ENCODE peak calls at places on chromosomes 2 and 18, in ten cellular contexts. One of them, this sample, is unnamed.

GRCh38 chr18:28767201-28767600 is 590.3 kb upstream of the CDH2 start:
- DNase-seq in body of pancreas: no peak
- DNase-seq in psoas muscle: no peak
- DNase-seq in PC-9: no peak
- DNase-seq in suprapubic skin: no peak
- DNase-seq in SK-N-SH: no peak
- DNase-seq in heart right ventricle: no peak
- DNase-seq in CD4-positive, alpha-beta memory T cell: no peak
- DNase-seq in caudate nucleus: no peak
- DNase-seq in upper lobe of right lung: no peak
- DNase-seq in this sample: no peak

GRCh38 chr2:208175069-208175842 is 11.9 kb upstream of the CRYGA start:
- DNase-seq in body of pancreas: peak
- DNase-seq in psoas muscle: peak
- DNase-seq in PC-9: peak
- DNase-seq in suprapubic skin: peak
- DNase-seq in SK-N-SH: peak
- DNase-seq in heart right ventricle: peak
- DNase-seq in CD4-positive, alpha-beta memory T cell: peak
- DNase-seq in caudate nucleus: peak
- DNase-seq in upper lobe of right lung: no peak
- DNase-seq in this sample: peak

GRCh38 chr2:168455692-168456525 is at the start of gene CERS6:
- DNase-seq in body of pancreas: peak
- DNase-seq in psoas muscle: peak
- DNase-seq in PC-9: peak
- DNase-seq in suprapubic skin: peak
- DNase-seq in SK-N-SH: peak
- DNase-seq in heart right ventricle: peak
- DNase-seq in CD4-positive, alpha-beta memory T cell: peak
- DNase-seq in caudate nucleus: peak
- DNase-seq in upper lobe of right lung: peak
- DNase-seq in this sample: peak

GRCh38 chr2:98519156-98519555 is 74.5 kb downstream of the INPP4A start:
- DNase-seq in body of pancreas: peak
- DNase-seq in psoas muscle: no peak
- DNase-seq in PC-9: no peak
- DNase-seq in suprapubic skin: no peak
- DNase-seq in SK-N-SH: no peak
- DNase-seq in heart right ventricle: no peak
- DNase-seq in CD4-positive, alpha-beta memory T cell: no peak
- DNase-seq in caudate nucleus: peak
- DNase-seq in upper lobe of right lung: no peak
- DNase-seq in this sample: no peak

GRCh38 chr2:133602538-133602937 is 34.3 kb upstream of the NCKAP5 start:
- DNase-seq in body of pancreas: no peak
- DNase-seq in psoas muscle: no peak
- DNase-seq in PC-9: no peak
- DNase-seq in suprapubic skin: no peak
- DNase-seq in SK-N-SH: no peak
- DNase-seq in heart right ventricle: no peak
- DNase-seq in CD4-positive, alpha-beta memory T cell: no peak
- DNase-seq in caudate nucleus: no peak
- DNase-seq in upper lobe of right lung: no peak
- DNase-seq in this sample: peak

GRCh38 chr2:102166189-102166845 is 20.5 kb upstream of the IL1RL2 start:
- DNase-seq in body of pancreas: peak
- DNase-seq in psoas muscle: no peak
- DNase-seq in PC-9: no peak
- DNase-seq in suprapubic skin: no peak
- DNase-seq in SK-N-SH: no peak
- DNase-seq in heart right ventricle: no peak
- DNase-seq in CD4-positive, alpha-beta memory T cell: no peak
- DNase-seq in caudate nucleus: no peak
- DNase-seq in upper lobe of right lung: no peak
- DNase-seq in this sample: no peak

GRCh38 chr2:169933124-169933711 is 106.0 kb downstream of the UBR3 start:
- DNase-seq in body of pancreas: no peak
- DNase-seq in psoas muscle: no peak
- DNase-seq in PC-9: no peak
- DNase-seq in suprapubic skin: no peak
- DNase-seq in SK-N-SH: peak
- DNase-seq in heart right ventricle: no peak
- DNase-seq in CD4-positive, alpha-beta memory T cell: no peak
- DNase-seq in caudate nucleus: no peak
- DNase-seq in upper lobe of right lung: no peak
- DNase-seq in this sample: no peak

GRCh38 chr2:215652432-215652831 is 216.6 kb upstream of the FN1 start:
- DNase-seq in body of pancreas: no peak
- DNase-seq in psoas muscle: no peak
- DNase-seq in PC-9: no peak
- DNase-seq in suprapubic skin: no peak
- DNase-seq in SK-N-SH: no peak
- DNase-seq in heart right ventricle: no peak
- DNase-seq in CD4-positive, alpha-beta memory T cell: no peak
- DNase-seq in caudate nucleus: no peak
- DNase-seq in upper lobe of right lung: no peak
- DNase-seq in this sample: no peak

GRCh38 chr2:164896226-164896625 is 54.6 kb upstream of the COBLL1 start:
- DNase-seq in body of pancreas: no peak
- DNase-seq in psoas muscle: no peak
- DNase-seq in PC-9: no peak
- DNase-seq in suprapubic skin: no peak
- DNase-seq in SK-N-SH: no peak
- DNase-seq in heart right ventricle: no peak
- DNase-seq in CD4-positive, alpha-beta memory T cell: no peak
- DNase-seq in caudate nucleus: no peak
- DNase-seq in upper lobe of right lung: no peak
- DNase-seq in this sample: no peak

GRCh38 chr2:191301971-191302370 is 56.8 kb downstream of the MYO1B start:
- DNase-seq in body of pancreas: no peak
- DNase-seq in psoas muscle: no peak
- DNase-seq in PC-9: no peak
- DNase-seq in suprapubic skin: no peak
- DNase-seq in SK-N-SH: no peak
- DNase-seq in heart right ventricle: no peak
- DNase-seq in CD4-positive, alpha-beta memory T cell: no peak
- DNase-seq in caudate nucleus: no peak
- DNase-seq in upper lobe of right lung: no peak
- DNase-seq in this sample: no peak

GRCh38 chr2:191299009-191299408 is 53.8 kb downstream of the MYO1B start:
- DNase-seq in body of pancreas: no peak
- DNase-seq in psoas muscle: no peak
- DNase-seq in PC-9: no peak
- DNase-seq in suprapubic skin: no peak
- DNase-seq in SK-N-SH: no peak
- DNase-seq in heart right ventricle: no peak
- DNase-seq in CD4-positive, alpha-beta memory T cell: no peak
- DNase-seq in caudate nucleus: no peak
- DNase-seq in upper lobe of right lung: no peak
- DNase-seq in this sample: no peak

GRCh38 chr2:191302459-191303155 is 57.4 kb downstream of the MYO1B start:
- DNase-seq in body of pancreas: no peak
- DNase-seq in psoas muscle: no peak
- DNase-seq in PC-9: peak
- DNase-seq in suprapubic skin: no peak
- DNase-seq in SK-N-SH: peak
- DNase-seq in heart right ventricle: no peak
- DNase-seq in CD4-positive, alpha-beta memory T cell: no peak
- DNase-seq in caudate nucleus: no peak
- DNase-seq in upper lobe of right lung: no peak
- DNase-seq in this sample: no peak

GRCh38 chr2:191298306-191298705 is 53.1 kb downstream of the MYO1B start:
- DNase-seq in body of pancreas: no peak
- DNase-seq in psoas muscle: no peak
- DNase-seq in PC-9: no peak
- DNase-seq in suprapubic skin: no peak
- DNase-seq in SK-N-SH: no peak
- DNase-seq in heart right ventricle: no peak
- DNase-seq in CD4-positive, alpha-beta memory T cell: no peak
- DNase-seq in caudate nucleus: no peak
- DNase-seq in upper lobe of right lung: no peak
- DNase-seq in this sample: no peak

GRCh38 chr2:191299866-191300265 is 54.7 kb downstream of the MYO1B start:
- DNase-seq in body of pancreas: no peak
- DNase-seq in psoas muscle: no peak
- DNase-seq in PC-9: no peak
- DNase-seq in suprapubic skin: no peak
- DNase-seq in SK-N-SH: no peak
- DNase-seq in heart right ventricle: no peak
- DNase-seq in CD4-positive, alpha-beta memory T cell: no peak
- DNase-seq in caudate nucleus: no peak
- DNase-seq in upper lobe of right lung: no peak
- DNase-seq in this sample: no peak
- H3K27ac ChIP-seq in body of pancreas: no peak
- H3K27ac ChIP-seq in psoas muscle: no peak
- H3K27ac ChIP-seq in PC-9: no peak
- H3K27ac ChIP-seq in suprapubic skin: no peak
- H3K27ac ChIP-seq in SK-N-SH: no peak
- H3K27ac ChIP-seq in heart right ventricle: no peak
- H3K27ac ChIP-seq in CD4-positive, alpha-beta memory T cell: no peak
- H3K27ac ChIP-seq in caudate nucleus: no peak
- H3K27ac ChIP-seq in upper lobe of right lung: no peak
- H3K27ac ChIP-seq in this sample: no peak

DNA sequence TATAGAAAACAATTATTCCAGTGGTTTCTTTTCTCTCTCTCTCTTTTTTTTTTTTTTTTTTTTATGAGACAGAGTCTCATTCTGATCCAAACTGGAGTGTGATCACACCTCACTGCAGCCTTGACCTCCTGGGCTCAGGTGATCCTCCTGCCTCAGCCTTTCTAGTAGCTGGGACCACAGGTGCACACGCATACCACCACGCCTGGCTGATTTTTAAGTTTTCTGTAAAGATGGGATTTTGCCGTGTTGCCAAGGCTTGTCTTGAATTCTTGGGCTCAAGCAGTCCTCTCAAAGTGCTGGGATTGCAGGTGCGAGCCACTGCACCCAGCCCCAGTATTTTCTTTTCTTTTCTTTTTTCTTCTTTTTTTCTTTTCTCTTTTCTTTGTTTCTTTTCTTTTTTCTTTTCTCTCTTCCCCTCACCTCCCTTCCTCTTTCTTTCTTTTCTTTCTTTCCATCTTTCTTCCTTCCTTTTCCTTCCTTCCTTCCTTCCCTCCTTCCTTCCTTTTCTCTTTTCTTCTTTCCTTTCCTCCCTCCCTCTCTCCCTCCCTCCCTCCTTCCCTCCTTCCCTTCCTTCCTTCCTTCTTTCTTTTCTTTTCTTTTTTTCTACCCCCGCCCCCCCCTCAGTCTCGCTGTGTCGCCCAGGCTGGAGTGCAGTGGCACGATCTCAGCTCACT is 76.9 kb downstream of the ZNF532 start:
- DNase-seq in body of pancreas: no peak
- DNase-seq in psoas muscle: no peak
- DNase-seq in PC-9: no peak
- DNase-seq in suprapubic skin: no peak
- DNase-seq in SK-N-SH: no peak
- DNase-seq in heart right ventricle: no peak
- DNase-seq in CD4-positive, alpha-beta memory T cell: no peak
- DNase-seq in caudate nucleus: no peak
- DNase-seq in upper lobe of right lung: no peak
- DNase-seq in this sample: no peak
- H3K27ac ChIP-seq in body of pancreas: no peak
- H3K27ac ChIP-seq in psoas muscle: no peak
- H3K27ac ChIP-seq in PC-9: no peak
- H3K27ac ChIP-seq in suprapubic skin: no peak
- H3K27ac ChIP-seq in SK-N-SH: no peak
- H3K27ac ChIP-seq in heart right ventricle: no peak
- H3K27ac ChIP-seq in CD4-positive, alpha-beta memory T cell: no peak
- H3K27ac ChIP-seq in caudate nucleus: no peak
- H3K27ac ChIP-seq in upper lobe of right lung: no peak
- H3K27ac ChIP-seq in this sample: no peak

GRCh38 chr2:109209412-109209811 is 80.4 kb downstream of the SH3RF3 start:
- DNase-seq in body of pancreas: no peak
- DNase-seq in psoas muscle: no peak
- DNase-seq in PC-9: peak
- DNase-seq in suprapubic skin: peak
- DNase-seq in SK-N-SH: no peak
- DNase-seq in heart right ventricle: no peak
- DNase-seq in CD4-positive, alpha-beta memory T cell: no peak
- DNase-seq in caudate nucleus: peak
- DNase-seq in upper lobe of right lung: no peak
- DNase-seq in this sample: no peak

GRCh38 chr2:109209941-109210340 is 80.9 kb downstream of the SH3RF3 start:
- DNase-seq in body of pancreas: no peak
- DNase-seq in psoas muscle: no peak
- DNase-seq in PC-9: no peak
- DNase-seq in suprapubic skin: no peak
- DNase-seq in SK-N-SH: no peak
- DNase-seq in heart right ventricle: no peak
- DNase-seq in CD4-positive, alpha-beta memory T cell: no peak
- DNase-seq in caudate nucleus: no peak
- DNase-seq in upper lobe of right lung: no peak
- DNase-seq in this sample: no peak

GRCh38 chr2:109210431-109211200 is 81.6 kb downstream of the SH3RF3 start:
- DNase-seq in body of pancreas: no peak
- DNase-seq in psoas muscle: no peak
- DNase-seq in PC-9: no peak
- DNase-seq in suprapubic skin: peak
- DNase-seq in SK-N-SH: no peak
- DNase-seq in heart right ventricle: no peak
- DNase-seq in CD4-positive, alpha-beta memory T cell: no peak
- DNase-seq in caudate nucleus: peak
- DNase-seq in upper lobe of right lung: peak
- DNase-seq in this sample: no peak

GRCh38 chr2:109208071-109208950 is 79.3 kb downstream of the SH3RF3 start:
- DNase-seq in body of pancreas: no peak
- DNase-seq in psoas muscle: no peak
- DNase-seq in PC-9: no peak
- DNase-seq in suprapubic skin: peak
- DNase-seq in SK-N-SH: no peak
- DNase-seq in heart right ventricle: no peak
- DNase-seq in CD4-positive, alpha-beta memory T cell: no peak
- DNase-seq in caudate nucleus: no peak
- DNase-seq in upper lobe of right lung: no peak
- DNase-seq in this sample: no peak

DNA sequence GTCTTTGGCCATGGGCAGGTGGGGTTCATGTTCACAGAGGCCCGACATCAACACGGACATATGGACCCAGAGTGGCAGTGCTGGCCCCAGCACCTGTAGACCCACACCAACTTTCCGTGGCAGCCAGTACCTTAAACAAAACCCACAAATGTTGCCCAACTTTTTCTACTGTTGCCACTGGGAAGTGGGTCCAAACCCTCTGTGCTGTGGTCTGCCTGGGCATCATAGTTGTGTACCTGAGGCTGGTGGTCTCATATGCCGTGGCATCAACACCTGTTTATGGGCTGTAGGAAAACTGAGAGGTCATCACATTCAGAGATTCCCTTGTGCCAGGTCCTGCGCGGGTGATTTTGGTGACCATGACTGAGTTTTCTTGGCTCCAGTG is 79.9 kb downstream of the SH3RF3 start:
- DNase-seq in body of pancreas: no peak
- DNase-seq in psoas muscle: no peak
- DNase-seq in PC-9: no peak
- DNase-seq in suprapubic skin: peak
- DNase-seq in SK-N-SH: no peak
- DNase-seq in heart right ventricle: no peak
- DNase-seq in CD4-positive, alpha-beta memory T cell: no peak
- DNase-seq in caudate nucleus: no peak
- DNase-seq in upper lobe of right lung: no peak
- DNase-seq in this sample: no peak
- H3K27ac ChIP-seq in body of pancreas: peak
- H3K27ac ChIP-seq in psoas muscle: no peak
- H3K27ac ChIP-seq in PC-9: peak
- H3K27ac ChIP-seq in suprapubic skin: no peak
- H3K27ac ChIP-seq in SK-N-SH: peak
- H3K27ac ChIP-seq in heart right ventricle: no peak
- H3K27ac ChIP-seq in CD4-positive, alpha-beta memory T cell: no peak
- H3K27ac ChIP-seq in caudate nucleus: no peak
- H3K27ac ChIP-seq in upper lobe of right lung: no peak
- H3K27ac ChIP-seq in this sample: no peak

GRCh38 chr2:148023861-148024260 is 3.0 kb downstream of the MBD5 start:
- DNase-seq in body of pancreas: no peak
- DNase-seq in psoas muscle: no peak
- DNase-seq in PC-9: no peak
- DNase-seq in suprapubic skin: no peak
- DNase-seq in SK-N-SH: no peak
- DNase-seq in heart right ventricle: no peak
- DNase-seq in CD4-positive, alpha-beta memory T cell: no peak
- DNase-seq in caudate nucleus: no peak
- DNase-seq in upper lobe of right lung: no peak
- DNase-seq in this sample: no peak
- H3K27ac ChIP-seq in body of pancreas: no peak
- H3K27ac ChIP-seq in psoas muscle: no peak
- H3K27ac ChIP-seq in PC-9: no peak
- H3K27ac ChIP-seq in suprapubic skin: no peak
- H3K27ac ChIP-seq in SK-N-SH: no peak
- H3K27ac ChIP-seq in heart right ventricle: no peak
- H3K27ac ChIP-seq in CD4-positive, alpha-beta memory T cell: no peak
- H3K27ac ChIP-seq in caudate nucleus: no peak
- H3K27ac ChIP-seq in upper lobe of right lung: no peak
- H3K27ac ChIP-seq in this sample: no peak